ENCODE peak calls at places on chromosomes 3 and 15, in seven cellular contexts. L is HEK293T; U is GM13976; H is WTC11; F is stimulated activated CD8-positive, alpha-beta memory T cell treated with anti-CD3 and anti-CD28 coated beads, Interleukin-4, amount 100 ng/mL, for 1 hour; T is nephron progenitor cell; I is T-cell. Q is an unnamed sample.

GRCh38 chr3:176359211-176359610 is 838.1 kb downstream of the TBL1XR1 start:
- DNase-seq in L (no peak), U (no peak), I (no peak), H (no peak), F (no peak), T (no peak), Q (no peak)

GRCh38 chr3:71621802-71622537 is 38.4 kb upstream of the FOXP1 start:
- DNase-seq in T (no peak), F (no peak), I (no peak), L (no peak), U (no peak), H (no peak), Q (no peak)

GRCh38 chr15:61890106-61890505 is 170.1 kb downstream of the VPS13C start:
- DNase-seq in H (no peak), T (no peak), I (no peak), U (no peak), F (no peak), L (no peak), Q (no peak)

GRCh38 chr3:64023187-64023860 is at the start of gene PSMD6:
- DNase-seq in L (peak; percentile 91), H (peak; percentile 94), F (peak; percentile 82), I (peak; percentile 84), U (peak; percentile 92), T (peak; percentile 95), Q (peak; percentile 85)

GRCh38 chr15:78987891-78988360 is 43.1 kb upstream of the CTSH start:
- DNase-seq in H (no peak), I (no peak), T (no peak), U (no peak), F (no peak), L (no peak), Q (no peak)

GRCh38 chr15:52020253-52021085 is 1.4 kb downstream of the MAPK6 start:
- DNase-seq in H (no peak), T (no peak), F (no peak), I (no peak), L (no peak), U (no peak), Q (no peak)

GRCh38 chr3:4908066-4908768 is 71.0 kb upstream of the BHLHE40 start:
- DNase-seq in T (no peak), F (no peak), H (no peak), L (no peak), U (no peak), I (no peak), Q (no peak)

GRCh38 chr3:156311930-156312329 is 191.6 kb downstream of the KCNAB1 start:
- DNase-seq in H (no peak), I (no peak), F (no peak), T (no peak), U (no peak), L (no peak), Q (no peak)

GRCh38 chr15:29528276-29528675 is 258.7 kb upstream of the NSMCE3 start:
- DNase-seq in I (no peak), H (no peak), U (no peak), L (no peak), F (no peak), T (no peak), Q (no peak)